ENCODE peak calls at places on chromosome 11, in ten cellular contexts. N, J, V, O, A, C, I, T, S and K are unnamed samples.

GRCh38 chr11:6979365-6979764 is 40.8 kb downstream of the ZNF214 start:
- DNase-seq in N (no peak), J (no peak), V (no peak), O (no peak), A (no peak), C (no peak), I (no peak), T (no peak), S (no peak), K (no peak)

GRCh38 chr11:9385288-9385902 is 943 bp downstream of the IPO7 start:
- DNase-seq in N (no peak), J (peak), V (no peak), O (peak), A (peak), C (no peak), I (no peak), T (no peak), S (peak), K (no peak)

GRCh38 chr11:65814131-65814959 is 19.4 kb upstream of the SNX32 start:
- DNase-seq in N (no peak), J (no peak), V (no peak), O (no peak), A (no peak), C (no peak), I (no peak), T (no peak), S (no peak), K (no peak)

GRCh38 chr11:85827768-85828639 is 17.1 kb upstream of the SYTL2 start:
- DNase-seq in N (no peak), J (no peak), V (peak), O (no peak), A (no peak), C (no peak), I (no peak), T (no peak), S (no peak), K (no peak)

GRCh38 chr11:64996710-64997380 is at the start of gene BATF2:
- DNase-seq in N (peak), J (no peak), V (no peak), O (no peak), A (peak), C (no peak), I (peak), T (no peak), S (peak), K (no peak)

GRCh38 chr11:68093565-68093964 is 27.6 kb downstream of the CHKA start:
- DNase-seq in N (no peak), J (no peak), V (no peak), O (no peak), A (no peak), C (no peak), I (no peak), T (no peak), S (no peak), K (no peak)

GRCh38 chr11:86577663-86578636 is 94.5 kb downstream of the ME3 start:
- DNase-seq in N (peak), J (no peak), V (no peak), O (no peak), A (peak), C (no peak), I (no peak), T (no peak), S (no peak), K (no peak)

GRCh38 chr11:125166347-125166841 is 1.8 kb downstream of the PKNOX2 start:
- DNase-seq in N (peak), J (no peak), V (no peak), O (no peak), A (no peak), C (no peak), I (peak), T (no peak), S (no peak), K (no peak)

GRCh38 chr11:19816817-19817216 is 104.2 kb downstream of the NAV2 start:
- DNase-seq in N (no peak), J (no peak), V (no peak), O (peak), A (no peak), C (no peak), I (no peak), T (no peak), S (no peak), K (no peak)

GRCh38 chr11:33982661-33983060 is 68.9 kb upstream of the CAPRIN1 start:
- DNase-seq in N (no peak), J (no peak), V (no peak), O (no peak), A (no peak), C (no peak), I (no peak), T (no peak), S (no peak), K (no peak)

GRCh38 chr11:94219771-94220170 is 84.6 kb upstream of the IZUMO1R start:
- DNase-seq in N (no peak), J (no peak), V (no peak), O (no peak), A (no peak), C (no peak), I (no peak), T (no peak), S (no peak), K (no peak)

GRCh38 chr11:116312560-116313340 is 460.0 kb downstream of the BUD13 start:
- DNase-seq in N (peak), J (no peak), V (no peak), O (peak), A (peak), C (no peak), I (no peak), T (no peak), S (no peak), K (no peak)

GRCh38 chr11:112085822-112086421 is 634 bp downstream of the TIMM8B start:
- DNase-seq in N (no peak), J (peak), V (no peak), O (no peak), A (no peak), C (peak), I (no peak), T (no peak), S (peak), K (peak)

GRCh38 chr11:69942333-69942820 is 123.2 kb upstream of the FGF3 start:
- DNase-seq in N (no peak), J (no peak), V (no peak), O (no peak), A (no peak), C (no peak), I (no peak), T (no peak), S (no peak), K (no peak)